ENCODE peak calls at places on chromosomes 2 and 18, in ten cellular contexts. Y is GM12864, X is MCF 10A, U is bronchial epithelial cell, R is neural crest cell, N is stomach, L is choroid plexus epithelial cell, A is endothelial cell, S is lower leg skin, Q is fibroblast of lung. V is an unnamed sample.

GRCh38 chr18:79511671-79512301 is 116.1 kb downstream of the NFATC1 start:
- DNase-seq in Y (no peak), X (no peak), U (no peak), R (no peak), N (peak), L (peak), A (no peak), S (no peak), Q (no peak), V (no peak)

GRCh38 chr2:207103132-207103531 is 62.6 kb downstream of the KLF7 start:
- DNase-seq in Y (no peak), X (no peak), U (no peak), R (no peak), N (no peak), L (peak), A (no peak), S (no peak), Q (peak), V (no peak)

GRCh38 chr2:169716229-169716886 is 17.3 kb upstream of the KLHL23 start:
- DNase-seq in Y (no peak), X (no peak), U (peak), R (no peak), N (peak), L (peak), A (no peak), S (no peak), Q (peak), V (no peak)

GRCh38 chr2:171615071-171615470 is 72.2 kb upstream of the DYNC1I2 start:
- DNase-seq in Y (no peak), X (no peak), U (no peak), R (no peak), N (no peak), L (peak), A (no peak), S (no peak), Q (peak), V (no peak)

GRCh38 chr2:189500456-189501160 is 59.3 kb downstream of the WDR75 start:
- DNase-seq in Y (no peak), X (no peak), U (no peak), R (no peak), N (no peak), L (no peak), A (no peak), S (no peak), Q (no peak), V (no peak)

GRCh38 chr2:102442967-102443828 is 20.2 kb downstream of the IL18RAP start:
- DNase-seq in Y (no peak), X (peak), U (peak), R (peak), N (no peak), L (peak), A (peak), S (no peak), Q (peak), V (peak)

GRCh38 chr2:112547333-112547732 is 5.1 kb downstream of the POLR1B start:
- DNase-seq in Y (no peak), X (peak), U (peak), R (no peak), N (no peak), L (peak), A (no peak), S (no peak), Q (peak), V (no peak)

GRCh38 chr18:3773303-3773702 is 323.3 kb downstream of the TGIF1 start:
- DNase-seq in Y (no peak), X (no peak), U (peak), R (no peak), N (no peak), L (peak), A (no peak), S (no peak), Q (no peak), V (no peak)

GRCh38 chr2:112154246-112155110 is 16.3 kb downstream of the FBLN7 start:
- DNase-seq in Y (no peak), X (no peak), U (no peak), R (no peak), N (peak), L (no peak), A (no peak), S (no peak), Q (no peak), V (no peak)

DNA sequence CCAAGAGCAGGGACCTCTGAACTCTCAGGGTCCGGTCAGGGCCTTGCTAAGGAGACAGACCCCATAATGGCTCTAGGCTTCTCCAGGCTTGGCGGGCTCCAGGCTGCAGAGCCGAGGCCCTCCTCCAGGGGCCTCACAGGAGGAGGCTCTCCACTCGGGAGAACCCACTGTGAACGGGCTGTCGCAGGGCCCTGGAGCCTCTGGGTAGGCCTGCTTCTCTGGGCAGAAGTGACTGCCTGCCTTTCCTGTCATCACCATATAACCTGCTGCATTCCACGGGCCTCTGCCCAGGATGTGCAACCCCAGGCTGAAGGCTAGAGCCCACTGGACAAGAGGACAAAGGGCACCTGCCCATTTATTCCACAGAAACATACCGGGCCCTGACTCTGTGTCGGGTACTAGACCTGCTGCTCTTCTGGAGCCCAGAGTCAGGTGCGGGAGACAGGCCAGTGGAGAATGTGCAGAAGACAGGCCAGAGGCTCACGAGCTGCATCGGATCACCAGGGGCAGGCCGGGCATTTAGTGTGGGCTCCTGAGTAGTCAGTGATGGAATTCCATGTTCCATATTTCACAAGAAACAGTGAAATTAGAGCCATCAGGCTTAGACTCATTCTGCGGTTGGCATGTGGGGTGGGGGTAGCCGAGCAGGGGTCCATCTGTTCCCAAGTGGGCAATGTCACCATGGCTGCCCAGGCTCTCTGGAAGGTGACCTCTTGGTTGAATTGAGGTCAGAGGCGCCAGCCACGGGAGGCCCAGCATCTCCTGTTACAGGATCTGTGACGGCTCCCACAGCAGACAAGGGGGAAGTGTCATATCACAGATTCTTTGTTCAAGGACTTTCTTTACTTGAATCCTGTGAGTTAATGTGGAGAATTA is 220.8 kb downstream of the SH3RF3 start:
- DNase-seq in Y (no peak), X (no peak), U (no peak), R (no peak), N (peak), L (no peak), A (peak), S (no peak), Q (no peak), V (peak)
- TF ChIP-seq CTCF in Y (no peak), X (no peak), U (no peak), R (no peak), N (no peak), L (peak), A (peak), S (no peak), Q (no peak), V (no peak)

GRCh38 chr2:1246239-1246638 is 167.0 kb upstream of the TPO start:
- DNase-seq in Y (no peak), X (no peak), U (no peak), R (no peak), N (no peak), L (no peak), A (no peak), S (no peak), Q (no peak), V (no peak)
- TF ChIP-seq CTCF in Y (no peak), X (no peak), U (no peak), R (no peak), N (no peak), L (no peak), A (no peak), S (no peak), Q (no peak), V (no peak)

GRCh38 chr2:10878268-10878915 is 33.3 kb upstream of the KCNF1 start:
- DNase-seq in Y (no peak), X (no peak), U (no peak), R (no peak), N (no peak), L (no peak), A (no peak), S (no peak), Q (no peak), V (no peak)

GRCh38 chr2:10879159-10879558 is 32.6 kb upstream of the KCNF1 start:
- DNase-seq in Y (no peak), X (no peak), U (no peak), R (no peak), N (no peak), L (no peak), A (no peak), S (no peak), Q (no peak), V (no peak)

GRCh38 chr2:10880586-10881321 is 31.0 kb upstream of the KCNF1 start:
- DNase-seq in Y (no peak), X (no peak), U (no peak), R (no peak), N (no peak), L (no peak), A (no peak), S (no peak), Q (no peak), V (no peak)

GRCh38 chr2:10877691-10878111 is 34.0 kb upstream of the KCNF1 start:
- DNase-seq in Y (no peak), X (peak), U (peak), R (no peak), N (no peak), L (no peak), A (no peak), S (no peak), Q (no peak), V (no peak)

DNA sequence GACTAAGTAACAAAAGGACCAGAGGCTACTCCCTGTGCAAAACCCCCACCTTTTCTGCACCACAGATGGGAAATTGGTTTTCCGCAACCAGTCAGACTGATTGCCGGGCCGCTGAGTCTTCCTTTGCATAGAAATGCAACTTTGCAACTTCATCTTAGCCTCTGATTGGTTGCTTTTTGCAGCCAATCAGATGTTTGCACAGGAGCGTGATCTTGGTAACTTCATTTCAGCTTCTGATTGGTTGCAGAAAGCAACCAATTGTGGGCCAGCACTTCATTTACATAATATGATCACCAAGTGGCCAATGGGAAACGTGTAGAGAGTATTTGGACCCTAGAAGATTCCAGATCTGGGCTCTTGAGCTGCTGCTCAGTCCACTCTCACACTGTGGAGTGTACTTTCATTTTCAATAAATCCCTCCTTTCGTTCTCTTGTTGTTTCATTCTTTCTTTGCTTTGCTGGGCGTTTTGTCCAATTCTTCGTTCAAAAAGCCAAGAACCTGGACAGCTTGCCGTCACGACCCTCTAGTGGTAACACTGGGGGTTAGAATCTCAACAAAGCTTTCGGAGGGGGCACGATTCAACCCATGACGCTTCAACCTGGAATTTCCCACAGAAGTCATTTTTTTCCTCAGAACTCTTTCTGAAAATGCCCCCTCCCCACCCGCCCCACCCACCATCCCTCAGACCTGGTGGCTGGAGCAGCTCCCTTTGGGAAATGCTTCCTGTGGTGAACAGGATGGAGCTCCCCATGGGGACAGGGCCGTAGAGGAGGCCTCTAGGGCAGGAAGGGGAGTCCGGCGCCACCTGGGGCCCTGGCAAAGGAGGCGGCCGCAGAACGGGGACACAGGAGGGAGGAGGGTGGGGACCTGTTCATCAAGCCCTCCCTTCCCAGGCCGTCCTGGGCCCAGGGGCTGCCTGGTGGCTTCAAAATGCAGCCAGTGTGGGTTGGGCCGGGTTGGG is 31.8 kb upstream of the KCNF1 start:
- DNase-seq in Y (no peak), X (no peak), U (no peak), R (no peak), N (no peak), L (no peak), A (no peak), S (no peak), Q (no peak), V (no peak)
- TF ChIP-seq CTCF in Y (no peak), X (no peak), U (no peak), R (no peak), N (no peak), L (no peak), A (no peak), S (no peak), Q (no peak), V (no peak)

DNA sequence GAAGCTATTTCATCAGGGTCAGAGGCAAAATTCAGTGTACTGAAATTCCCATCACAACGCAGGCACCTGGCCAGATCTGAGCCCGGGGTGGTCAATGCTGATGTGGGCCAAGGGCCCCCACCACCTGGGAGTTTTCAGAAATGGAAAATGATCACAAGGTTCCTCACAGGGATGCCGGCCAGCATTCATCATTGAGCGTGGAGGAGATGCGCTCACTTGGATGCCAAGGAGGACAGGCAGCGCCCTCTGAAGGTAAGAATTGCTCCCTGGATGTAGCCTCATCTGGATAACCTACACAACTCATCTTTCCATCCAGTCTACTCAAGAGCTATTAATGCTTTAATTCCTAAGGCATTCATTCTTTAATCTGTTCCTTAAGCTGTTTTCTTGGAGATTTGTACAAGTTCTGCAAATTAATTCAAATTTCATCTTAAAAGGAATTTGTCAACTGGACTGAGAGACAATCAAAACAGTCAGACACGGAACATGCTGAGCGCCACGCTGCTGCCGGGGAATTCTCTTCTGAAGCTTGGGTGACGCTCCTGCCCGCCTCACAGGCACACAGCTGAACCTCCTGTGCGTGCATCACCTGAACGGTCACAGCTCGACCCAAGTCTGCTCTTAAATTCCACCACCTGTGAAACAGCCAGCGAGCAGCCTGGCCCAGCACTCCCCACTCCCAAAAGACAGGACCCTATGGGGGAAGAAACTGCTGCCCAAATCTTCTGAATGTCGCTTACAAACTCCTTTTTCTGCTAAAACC is 206.7 kb downstream of the HDAC4 start:
- DNase-seq in Y (no peak), X (no peak), U (no peak), R (no peak), N (peak), L (peak), A (no peak), S (no peak), Q (no peak), V (no peak)
- TF ChIP-seq CTCF in Y (no peak), X (no peak), U (no peak), R (peak), N (no peak), L (peak), A (no peak), S (no peak), Q (no peak), V (no peak)

GRCh38 chr18:12989397-12990127 is 1.6 kb upstream of the CEP192 start:
- DNase-seq in Y (no peak), X (no peak), U (no peak), R (no peak), N (no peak), L (no peak), A (no peak), S (no peak), Q (no peak), V (no peak)

GRCh38 chr18:12990128-12990485 is 1.1 kb upstream of the CEP192 start:
- DNase-seq in Y (no peak), X (no peak), U (peak), R (no peak), N (no peak), L (peak), A (no peak), S (no peak), Q (no peak), V (no peak)

GRCh38 chr18:12990662-12990976 is 543 bp upstream of the CEP192 start:
- DNase-seq in Y (no peak), X (no peak), U (no peak), R (no peak), N (no peak), L (no peak), A (no peak), S (no peak), Q (no peak), V (no peak)

GRCh38 chr18:12991839-12992216 is 666 bp downstream of the CEP192 start:
- DNase-seq in Y (no peak), X (no peak), U (peak), R (no peak), N (no peak), L (peak), A (no peak), S (no peak), Q (no peak), V (no peak)

GRCh38 chr18:12990977-12991838 is at the start of gene CEP192:
- DNase-seq in Y (peak), X (peak), U (peak), R (peak), N (peak), L (peak), A (peak), S (peak), Q (peak), V (peak)
- TF ChIP-seq CTCF in Y (peak), X (no peak), U (peak), R (no peak), N (no peak), L (no peak), A (no peak), S (peak), Q (no peak), V (peak)

GRCh38 chr2:129812071-129812470 is 167.4 kb upstream of the RAB6C start:
- DNase-seq in Y (peak), X (no peak), U (no peak), R (no peak), N (peak), L (no peak), A (no peak), S (peak), Q (no peak), V (no peak)

GRCh38 chr2:129817175-129817574 is 162.3 kb upstream of the RAB6C start:
- DNase-seq in Y (no peak), X (no peak), U (no peak), R (no peak), N (no peak), L (no peak), A (no peak), S (no peak), Q (no peak), V (no peak)

GRCh38 chr2:129812654-129813053 is 166.8 kb upstream of the RAB6C start:
- DNase-seq in Y (no peak), X (no peak), U (no peak), R (no peak), N (no peak), L (no peak), A (no peak), S (no peak), Q (no peak), V (no peak)

GRCh38 chr2:129810521-129810920 is 168.9 kb upstream of the RAB6C start:
- DNase-seq in Y (no peak), X (no peak), U (no peak), R (no peak), N (no peak), L (no peak), A (no peak), S (no peak), Q (no peak), V (no peak)

GRCh38 chr2:129813404-129813803 is 166.1 kb upstream of the RAB6C start:
- DNase-seq in Y (no peak), X (peak), U (peak), R (no peak), N (no peak), L (no peak), A (no peak), S (no peak), Q (no peak), V (no peak)
- TF ChIP-seq CTCF in Y (peak), X (no peak), U (peak), R (no peak), N (no peak), L (no peak), A (no peak), S (no peak), Q (no peak), V (peak)

DNA sequence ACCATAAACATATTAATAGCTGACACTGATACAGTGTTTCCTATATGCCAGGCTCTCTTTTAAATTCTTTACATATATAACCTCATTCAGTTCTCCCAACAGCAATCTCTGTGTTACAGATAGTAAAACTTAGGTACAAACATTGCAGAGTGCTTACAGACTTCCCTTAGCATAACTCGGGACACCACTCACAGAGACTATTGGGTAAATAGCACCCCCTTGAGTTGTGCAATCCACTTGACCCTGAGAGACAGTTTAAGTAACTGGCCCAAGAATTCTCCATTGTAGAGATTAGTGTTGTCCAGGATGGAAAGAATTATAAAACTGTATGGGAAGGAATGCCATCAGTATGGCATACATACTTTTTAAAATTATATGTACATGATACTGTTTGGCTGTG is 110.1 kb downstream of the POLE4 start:
- DNase-seq in Y (no peak), X (peak), U (no peak), R (no peak), N (no peak), L (peak), A (no peak), S (no peak), Q (peak), V (no peak)
- TF ChIP-seq CTCF in Y (peak), X (no peak), U (no peak), R (no peak), N (no peak), L (peak), A (no peak), S (no peak), Q (no peak), V (no peak)

V was measured in GM13976.